ENCODE peak calls at places on chromosome 3, in seven cellular contexts. One of them, this sample, is unnamed.

GRCh38 chr3:65020780-65021179 is 333.0 kb upstream of the ADAMTS9 start:
- DNase-seq in left cardiac atrium: no peak
- DNase-seq in ureter: no peak
- DNase-seq in psoas muscle: no peak
- DNase-seq in PC-9: no peak
- DNase-seq in EH: no peak
- DNase-seq in OCI-LY7: no peak
- DNase-seq in this sample: no peak

GRCh38 chr3:18751514-18751913 is 326.4 kb upstream of the SATB1 start:
- DNase-seq in left cardiac atrium: no peak
- DNase-seq in OCI-LY7: peak; percentile 91
- DNase-seq in ureter: no peak
- DNase-seq in EH: no peak
- DNase-seq in PC-9: no peak
- DNase-seq in psoas muscle: no peak
- DNase-seq in this sample: no peak

GRCh38 chr3:117853923-117854322 is 1144.3 kb downstream of the TUSC7 start:
- DNase-seq in OCI-LY7: no peak
- DNase-seq in ureter: no peak
- DNase-seq in EH: peak; percentile 50
- DNase-seq in left cardiac atrium: no peak
- DNase-seq in psoas muscle: no peak
- DNase-seq in PC-9: no peak
- DNase-seq in this sample: no peak

GRCh38 chr3:147737411-147737810 is 328.2 kb downstream of the ZIC1 start:
- DNase-seq in left cardiac atrium: no peak
- DNase-seq in EH: no peak
- DNase-seq in ureter: no peak
- DNase-seq in PC-9: no peak
- DNase-seq in psoas muscle: no peak
- DNase-seq in OCI-LY7: no peak
- DNase-seq in this sample: no peak

GRCh38 chr3:107986505-107986904 is 104.3 kb downstream of the CD47 start:
- DNase-seq in PC-9: no peak
- DNase-seq in OCI-LY7: no peak
- DNase-seq in left cardiac atrium: no peak
- DNase-seq in EH: no peak
- DNase-seq in ureter: no peak
- DNase-seq in psoas muscle: no peak
- DNase-seq in this sample: no peak

GRCh38 chr3:134326760-134327593 is 47.3 kb downstream of the AMOTL2 start:
- DNase-seq in EH: peak; percentile 100
- DNase-seq in ureter: peak; percentile 65
- DNase-seq in psoas muscle: peak; percentile 73
- DNase-seq in left cardiac atrium: peak; percentile 54
- DNase-seq in PC-9: peak; percentile 86
- DNase-seq in OCI-LY7: no peak
- DNase-seq in this sample: peak; percentile 76

GRCh38 chr3:124964432-124964831 is 29.9 kb upstream of the MUC13 start:
- DNase-seq in EH: peak; percentile 41
- DNase-seq in left cardiac atrium: no peak
- DNase-seq in OCI-LY7: no peak
- DNase-seq in psoas muscle: no peak
- DNase-seq in PC-9: no peak
- DNase-seq in ureter: no peak
- DNase-seq in this sample: no peak

GRCh38 chr3:52428151-52429005 is 16.5 kb downstream of the SEMA3G start:
- DNase-seq in OCI-LY7: peak; percentile 67
- DNase-seq in ureter: peak; percentile 64
- DNase-seq in left cardiac atrium: peak; percentile 64
- DNase-seq in EH: peak; percentile 79
- DNase-seq in psoas muscle: no peak
- DNase-seq in PC-9: peak; percentile 51
- DNase-seq in this sample: peak; percentile 74

GRCh38 chr3:72137865-72138861 is 353.2 kb upstream of the PROK2 start:
- DNase-seq in OCI-LY7: no peak
- DNase-seq in EH: no peak
- DNase-seq in left cardiac atrium: no peak
- DNase-seq in PC-9: no peak
- DNase-seq in ureter: no peak
- DNase-seq in psoas muscle: no peak
- DNase-seq in this sample: no peak